ENCODE peak calls at places on chromosomes 11 and 22, in four cellular contexts. A is GM23338; E is lower leg skin; V is CD8-positive, alpha-beta memory T cell. X is an unnamed sample.

GRCh38 chr22:25447689-25448434 is 116.6 kb upstream of the GRK3 start:
- DNase-seq in E (peak), V (peak), A (peak), X (peak)

GRCh38 chr22:45575607-45576272 is 73.1 kb downstream of the FBLN1 start:
- DNase-seq in A (no peak), V (no peak), E (no peak), X (no peak)

GRCh38 chr22:20550851-20551744 is 43.7 kb downstream of the MED15 start:
- DNase-seq in E (no peak), A (peak), V (peak), X (no peak)

GRCh38 chr11:19116315-19116970 is 525 bp upstream of the ZDHHC13 start:
- DNase-seq in E (no peak), V (no peak), A (peak), X (no peak)

GRCh38 chr22:39349506-39349966 is 255 bp upstream of the SYNGR1 start:
- DNase-seq in E (no peak), V (no peak), A (peak), X (peak)

GRCh38 chr22:43007519-43008102 is 7.3 kb downstream of the PACSIN2 start:
- DNase-seq in E (no peak), A (no peak), V (no peak), X (peak)

GRCh38 chr11:45252877-45253276 is 33.3 kb downstream of the SYT13 start:
- DNase-seq in E (no peak), A (no peak), V (no peak), X (no peak)

GRCh38 chr11:113373306-113373705 is 14.3 kb upstream of the ANKK1 start:
- DNase-seq in E (no peak), A (no peak), V (no peak), X (no peak)

GRCh38 chr22:36425977-36426523 is 38.3 kb upstream of the MYH9 start:
- DNase-seq in E (no peak), V (no peak), A (peak), X (no peak)

GRCh38 chr22:29291215-29291614 is 15.2 kb upstream of the GAS2L1 start:
- DNase-seq in A (peak), V (no peak), E (no peak), X (no peak)

GRCh38 chr11:59802639-59803176 is 7.9 kb downstream of the MRPL16 start:
- DNase-seq in A (peak), E (no peak), V (peak), X (peak)

GRCh38 chr22:28019360-28019759 is 100.3 kb upstream of the PITPNB start:
- DNase-seq in A (no peak), V (no peak), E (peak), X (no peak)

GRCh38 chr11:66368484-66368883 is 3.1 kb downstream of the SLC29A2 start:
- DNase-seq in V (no peak), A (no peak), E (no peak), X (no peak)

GRCh38 chr22:47091241-47091691 is 328.8 kb downstream of the TBC1D22A start:
- DNase-seq in V (no peak), E (peak), A (peak), X (no peak)

GRCh38 chr11:11513438-11513837 is 108.4 kb downstream of the GALNT18 start:
- DNase-seq in A (no peak), E (no peak), V (no peak), X (no peak)

GRCh38 chr11:117931971-117932370 is 2.8 kb upstream of the TMPRSS13 start:
- DNase-seq in A (no peak), E (peak), V (no peak), X (no peak)

GRCh38 chr11:59106363-59107336 is at the start of gene FAM111B:
- DNase-seq in E (peak), V (peak), A (peak), X (no peak)

GRCh38 chr11:4164884-4165590 is 70.4 kb downstream of the RRM1 start:
- DNase-seq in A (no peak), V (no peak), E (no peak), X (no peak)

GRCh38 chr11:106996691-106997090 is 21.6 kb downstream of the GUCY1A2 start:
- DNase-seq in E (no peak), V (no peak), A (no peak), X (no peak)

GRCh38 chr22:46843691-46844297 is 81.3 kb downstream of the TBC1D22A start:
- DNase-seq in A (no peak), E (peak), V (no peak), X (no peak)

GRCh38 chr11:66100272-66101037 is 30.4 kb downstream of the PACS1 start:
- DNase-seq in V (peak), E (peak), A (peak), X (peak)

GRCh38 chr22:40805239-40805638 is 13.9 kb downstream of the SLC25A17 start:
- DNase-seq in V (no peak), A (peak), E (no peak), X (no peak)

GRCh38 chr22:19807161-19807913 is 46.8 kb downstream of the TBX1 start:
- DNase-seq in E (peak), A (no peak), V (no peak), X (no peak)

GRCh38 chr11:63761173-63761572 is 7.4 kb downstream of the ZFTA start:
- DNase-seq in E (peak), V (no peak), A (peak), X (no peak)

GRCh38 chr22:35230839-35231584 is 26.3 kb upstream of the HMGXB4 start:
- DNase-seq in A (no peak), V (no peak), E (peak), X (no peak)

GRCh38 chr11:31160504-31161422 is 208.8 kb downstream of the DCDC1 start:
- DNase-seq in E (no peak), A (peak), V (no peak), X (no peak)

GRCh38 chr11:65743928-65744698 is 23.5 kb upstream of the RNASEH2C start:
- DNase-seq in A (peak), V (no peak), E (no peak), X (peak)

GRCh38 chr22:32204856-32205722 is at the start of gene RFPL2:
- DNase-seq in E (no peak), A (peak), V (no peak), X (peak)

GRCh38 chr11:119207607-119208006 is 1.5 kb downstream of the CBL start:
- DNase-seq in E (no peak), V (no peak), A (no peak), X (no peak)

GRCh38 chr22:44133161-44133560 is 47.6 kb upstream of the PARVG start:
- DNase-seq in V (no peak), E (no peak), A (no peak), X (no peak)

GRCh38 chr11:10376061-10376460 is 71.2 kb downstream of the ADM start:
- DNase-seq in A (no peak), V (no peak), E (no peak), X (no peak)

GRCh38 chr11:20035701-20036601 is 124.3 kb downstream of the DBX1 start:
- DNase-seq in E (no peak), V (no peak), A (no peak), X (no peak)

GRCh38 chr22:28442264-28442950 is 237.2 kb downstream of the TTC28 start:
- DNase-seq in A (peak), V (no peak), E (peak), X (peak)

GRCh38 chr11:12158926-12159325 is 48.5 kb downstream of the MICAL2 start:
- DNase-seq in V (no peak), E (no peak), A (no peak), X (no peak)

GRCh38 chr22:38098410-38099249 is 11.9 kb downstream of the BAIAP2L2 start:
- DNase-seq in V (no peak), E (no peak), A (no peak), X (no peak)

GRCh38 chr11:129375731-129376657 is at the start of gene BARX2:
- DNase-seq in E (no peak), A (peak), V (no peak), X (peak)

GRCh38 chr22:32204211-32204855 is 540 bp downstream of the RFPL2 start:
- DNase-seq in A (peak), E (no peak), V (no peak), X (peak)

GRCh38 chr22:45997077-45997774 is 20.3 kb upstream of the WNT7B start:
- DNase-seq in A (peak), V (no peak), E (peak), X (peak)

GRCh38 chr11:31799036-31799793 is 11.9 kb downstream of the PAX6 start:
- DNase-seq in A (peak), E (no peak), V (no peak), X (no peak)

DNA sequence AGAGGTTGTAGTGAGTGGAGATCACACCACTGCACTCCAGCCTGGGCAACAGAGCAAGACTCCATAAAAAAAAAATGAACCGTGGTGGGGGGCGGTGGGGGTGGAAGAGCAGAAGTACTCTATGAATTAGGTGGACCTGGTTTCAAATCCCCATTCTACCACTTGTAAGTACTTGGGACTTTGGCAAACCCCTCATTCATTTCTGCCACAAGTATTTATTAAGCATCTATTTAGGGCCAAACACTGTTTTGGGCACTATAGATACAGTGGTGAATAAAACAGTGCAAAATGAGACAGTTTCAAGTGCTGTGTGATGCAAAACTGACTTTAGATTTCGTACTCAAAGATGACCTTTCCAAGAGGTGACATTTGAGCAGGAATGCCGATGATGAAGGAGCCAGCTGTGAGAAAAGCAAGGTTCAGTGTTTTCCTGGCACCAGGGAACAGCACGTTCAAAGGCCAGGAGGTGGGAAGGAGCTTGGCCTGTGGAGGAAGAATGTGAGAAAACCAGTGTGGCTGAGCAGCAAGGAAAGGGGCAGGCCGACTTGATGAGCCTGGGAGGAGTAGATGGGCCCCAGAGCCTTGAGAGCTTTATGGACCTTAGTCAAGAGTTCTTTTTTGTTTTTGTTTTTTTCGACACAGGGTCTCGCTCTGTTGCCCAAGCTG is 1.4 kb upstream of the TMEM134 start:
- DNase-seq in E (no peak), A (no peak), V (no peak), X (no peak)
- H3K4me3 ChIP-seq in E (no peak), A (no peak), V (no peak), X (no peak)

DNA sequence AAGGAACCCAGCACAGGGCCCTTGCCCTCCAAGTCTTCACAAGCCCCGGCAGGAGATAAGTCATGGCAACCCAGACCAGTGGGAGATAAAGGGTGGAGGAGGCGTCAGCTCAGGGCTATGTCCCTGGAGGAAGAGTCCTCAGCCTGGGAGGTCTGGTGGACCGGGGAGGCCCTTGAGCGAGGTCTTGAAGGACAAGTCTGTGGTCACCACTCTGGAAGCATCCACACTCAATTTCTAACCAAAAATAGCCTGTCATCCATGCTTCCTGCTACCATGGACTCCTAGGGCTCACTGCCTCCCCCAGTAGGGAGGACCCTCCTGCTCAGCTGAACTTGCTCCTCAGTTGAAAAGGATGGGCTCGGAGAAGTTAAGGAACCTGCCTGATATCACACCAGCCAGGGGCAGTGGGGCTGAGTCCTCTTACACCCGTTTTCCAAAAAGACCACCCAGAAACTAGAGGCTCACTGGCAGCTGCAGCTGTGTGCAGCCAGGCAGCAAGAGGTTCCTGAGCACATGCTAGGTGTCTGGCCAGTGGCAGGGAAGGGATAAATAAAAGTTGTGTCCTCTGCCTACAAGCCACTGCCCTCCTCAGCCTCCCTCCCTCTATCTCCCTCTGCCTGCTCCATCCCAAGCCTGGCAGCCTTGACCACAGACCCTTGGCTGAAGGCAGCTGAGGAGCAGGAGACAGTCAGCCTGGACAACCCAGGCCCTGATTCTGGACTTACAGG is 1.9 kb upstream of the RAB3IL1 start:
- DNase-seq in V (no peak), A (no peak), E (peak), X (no peak)
- H3K4me3 ChIP-seq in V (no peak), A (no peak), E (no peak), X (no peak)

DNA sequence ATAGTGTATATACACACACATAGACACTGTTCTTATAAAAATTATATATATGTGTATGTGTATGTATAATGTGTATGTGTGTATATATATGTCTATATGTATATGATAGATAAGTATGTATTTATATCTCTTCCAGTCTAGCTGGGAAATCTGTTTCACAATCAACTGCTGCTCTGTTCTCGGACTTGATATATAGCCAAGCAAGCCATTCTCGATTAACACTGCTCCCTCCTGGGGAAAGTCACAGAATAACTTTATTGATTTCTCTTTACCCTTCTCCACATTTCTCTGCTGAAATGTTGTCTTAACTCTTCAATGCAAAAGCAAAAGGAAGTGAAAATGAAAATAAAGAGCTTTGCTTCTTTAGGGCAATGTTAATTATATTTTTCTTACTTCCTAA is 2.2 kb downstream of the BLID start:
- DNase-seq in A (no peak), E (no peak), V (no peak), X (no peak)
- H3K4me3 ChIP-seq in A (no peak), E (no peak), V (no peak), X (no peak)

DNA sequence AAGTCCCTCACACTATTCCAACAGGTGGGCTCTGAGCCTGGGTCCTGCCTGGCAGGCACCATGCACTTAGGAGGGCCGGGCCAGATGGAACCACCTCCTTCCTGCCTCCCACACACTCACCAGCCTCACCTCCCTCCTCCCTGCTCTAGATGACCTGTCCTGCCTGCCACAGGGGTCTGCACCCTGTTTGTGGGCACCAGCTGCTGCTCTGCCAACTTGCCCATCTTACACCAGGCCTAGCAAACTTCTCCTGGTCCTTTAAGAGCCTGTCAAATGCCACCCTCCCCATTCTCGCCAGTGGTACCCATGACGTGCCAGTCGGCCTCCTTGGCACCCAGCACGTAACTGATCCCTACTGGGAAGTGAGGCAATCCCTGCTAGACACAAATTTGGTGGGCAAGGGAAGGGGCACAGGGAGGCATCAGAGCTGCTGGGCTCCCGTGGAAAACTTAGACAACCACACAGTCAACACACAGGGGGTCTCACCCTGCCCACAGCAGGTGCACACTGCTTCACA is 3.1 kb downstream of the MOB2 start:
- DNase-seq in A (no peak), E (no peak), V (no peak), X (no peak)
- H3K4me3 ChIP-seq in A (no peak), E (no peak), V (no peak), X (no peak)

DNA sequence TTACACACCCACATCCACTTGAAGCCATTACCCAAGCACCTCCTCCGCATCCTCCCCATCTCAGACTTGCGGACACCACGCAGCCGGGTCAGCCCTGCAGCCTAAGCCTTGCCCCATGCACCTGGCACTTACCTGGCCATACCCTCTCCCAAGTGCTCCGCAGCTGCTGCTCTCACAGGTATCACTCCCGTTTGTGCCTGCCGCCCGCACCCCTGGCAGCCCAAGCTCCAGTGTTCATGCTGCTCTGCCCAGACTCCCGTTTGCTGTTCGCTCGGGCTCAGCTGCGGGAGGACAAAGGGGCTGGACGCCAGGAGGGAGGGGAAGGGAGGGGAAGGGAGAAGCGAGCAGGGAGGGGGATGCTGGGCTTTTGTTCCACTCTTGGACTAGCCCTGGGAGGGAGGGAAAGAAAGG is at the start of gene KLHL35:
- DNase-seq in E (no peak), A (no peak), V (no peak), X (no peak)
- H3K4me3 ChIP-seq in E (no peak), A (peak), V (no peak), X (no peak)